ENCODE peak calls at places on chromosomes 3 and 15, in seven cellular contexts. J is breast epithelium, Z is stomach, L is spleen, H is prostate gland, K is vagina, A is HCT116. D is an unnamed sample.

GRCh38 chr3:10594915-10595314 is 89.5 kb upstream of the ATP2B2 start:
- DNase-seq in A (peak), Z (no peak), J (no peak), K (no peak), H (no peak), L (no peak), D (peak)

GRCh38 chr15:68794307-68794706 is 26.4 kb downstream of the ANP32A start:
- DNase-seq in L (no peak), J (no peak), A (no peak), K (no peak), Z (no peak), H (no peak), D (no peak)

GRCh38 chr3:60185161-60185560 is 1066.1 kb downstream of the FHIT start:
- DNase-seq in Z (no peak), H (no peak), K (no peak), L (no peak), A (no peak), J (no peak), D (no peak)

GRCh38 chr3:32288819-32289218 is 50.3 kb downstream of the CMTM8 start:
- DNase-seq in J (no peak), L (no peak), H (no peak), A (no peak), K (no peak), Z (no peak), D (no peak)

GRCh38 chr3:85726241-85726640 is 767.5 kb downstream of the CADM2 start:
- DNase-seq in L (no peak), K (no peak), A (no peak), Z (no peak), J (no peak), H (no peak), D (no peak)

GRCh38 chr3:123281406-123281805 is 79.7 kb downstream of the SEC22A start:
- DNase-seq in A (no peak), Z (no peak), L (no peak), H (no peak), J (no peak), K (no peak), D (no peak)

GRCh38 chr15:90037510-90037860 is 36.4 kb downstream of the ZNF710 start:
- DNase-seq in A (no peak), H (no peak), Z (no peak), L (no peak), J (no peak), K (no peak), D (no peak)

GRCh38 chr3:42052132-42052866 is 38.9 kb upstream of the TRAK1 start:
- DNase-seq in J (no peak), Z (no peak), L (no peak), K (peak), H (no peak), A (no peak), D (no peak)

GRCh38 chr3:85030052-85030451 is 71.3 kb downstream of the CADM2 start:
- DNase-seq in J (no peak), A (no peak), K (no peak), Z (no peak), L (no peak), H (no peak), D (no peak)

GRCh38 chr3:67000006-67000405 is 1.9 kb downstream of the KBTBD8 start:
- DNase-seq in J (no peak), A (no peak), Z (no peak), L (no peak), K (no peak), H (no peak), D (no peak)

GRCh38 chr3:180764481-180764880 is 85.2 kb upstream of the CCDC39 start:
- DNase-seq in H (no peak), K (no peak), J (no peak), A (no peak), Z (no peak), L (no peak), D (no peak)

GRCh38 chr3:180762866-180763265 is 83.6 kb upstream of the CCDC39 start:
- DNase-seq in L (no peak), K (no peak), A (no peak), Z (no peak), H (no peak), J (no peak), D (no peak)
- TF ChIP-seq POLR2A in L (no peak), K (no peak), A (no peak), Z (no peak), H (no peak), J (no peak), D (no peak)

GRCh38 chr15:74844319-74845207 is 1.6 kb upstream of the ULK3 start:
- DNase-seq in H (no peak), L (no peak), A (no peak), J (no peak), K (no peak), Z (no peak), D (no peak)

GRCh38 chr15:74845208-74845568 is 2.2 kb upstream of the ULK3 start:
- DNase-seq in Z (no peak), H (no peak), L (peak), J (no peak), K (no peak), A (no peak), D (no peak)

GRCh38 chr15:74847462-74847861 is 4.5 kb upstream of the ULK3 start:
- DNase-seq in L (no peak), A (no peak), H (no peak), Z (peak), J (no peak), K (no peak), D (no peak)

GRCh38 chr15:74843891-74844299 is 939 bp upstream of the ULK3 start:
- DNase-seq in J (no peak), K (no peak), Z (no peak), H (no peak), A (no peak), L (no peak), D (no peak)

DNA sequence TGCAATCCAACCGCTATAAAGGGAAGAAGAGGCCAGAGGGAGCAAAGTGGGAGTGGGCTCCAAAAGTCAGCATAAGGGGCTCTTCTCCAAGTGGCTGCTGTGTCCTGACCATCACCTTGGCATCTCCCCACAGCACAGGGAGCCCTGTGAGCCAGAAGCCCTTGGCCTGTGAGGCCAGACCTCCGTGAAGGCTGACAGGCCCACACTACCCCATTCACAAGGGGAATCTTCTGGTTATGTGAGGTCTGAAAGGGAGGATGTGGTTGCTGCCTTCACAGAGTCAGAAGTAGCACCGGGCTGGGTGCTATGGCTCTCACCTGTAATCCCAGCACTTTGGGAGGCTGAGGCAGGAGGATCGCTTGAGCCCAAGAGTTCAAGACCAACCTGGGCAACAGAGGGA is 2.6 kb upstream of the ULK3 start:
- DNase-seq in A (no peak), H (no peak), J (no peak), L (no peak), K (no peak), Z (no peak), D (no peak)
- TF ChIP-seq POLR2AphosphoS5 in A (no peak), H (no peak), J (no peak), L (no peak), K (no peak), Z (no peak), D (no peak)

GRCh38 chr15:51878446-51879386 is 49.3 kb downstream of the TMOD3 start:
- DNase-seq in J (no peak), A (no peak), Z (no peak), K (no peak), L (no peak), H (no peak), D (no peak)
- TF ChIP-seq POLR2A in J (no peak), A (no peak), Z (no peak), K (no peak), L (no peak), H (no peak), D (no peak)

DNA sequence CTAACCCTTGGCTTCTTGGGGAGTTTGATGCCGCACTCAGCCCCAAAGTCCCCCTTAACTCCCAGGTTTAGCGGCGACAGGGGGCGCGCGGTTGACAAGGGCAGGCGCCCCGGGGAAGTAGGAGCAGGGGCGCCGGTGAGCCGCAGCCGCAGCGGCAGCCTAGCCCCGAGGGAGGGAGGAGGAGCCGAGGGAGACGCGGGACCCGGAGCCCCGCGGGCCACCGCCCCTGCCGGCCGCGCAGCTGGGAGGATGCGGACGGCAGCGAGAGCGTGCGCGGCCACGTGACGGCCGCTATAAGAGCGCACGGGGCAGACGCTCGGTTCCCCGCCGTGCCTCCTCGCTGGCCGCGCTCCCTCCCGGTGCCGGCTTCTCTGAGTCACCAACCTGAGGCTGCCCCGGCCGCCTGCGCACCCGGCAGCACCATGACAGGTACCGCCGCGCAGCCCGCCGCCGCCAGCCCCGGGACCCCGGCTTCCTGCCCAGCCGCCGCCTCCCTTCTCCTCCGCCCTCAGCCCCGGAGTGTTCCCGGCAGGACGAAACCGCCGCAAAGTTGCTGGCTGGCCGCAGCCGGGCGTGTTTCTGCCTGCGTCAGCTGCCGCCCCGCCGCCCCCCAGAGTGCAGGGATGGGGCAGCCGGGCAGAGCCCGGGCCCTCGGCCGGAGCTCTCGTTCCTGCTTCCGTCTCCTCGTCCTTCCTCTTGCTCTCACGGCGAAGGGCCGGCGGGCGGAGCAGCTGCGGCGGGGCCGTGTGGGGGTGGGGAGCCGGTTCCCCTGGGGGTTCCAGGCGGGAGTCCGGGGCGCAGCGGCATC is at the start of gene GYG1:
- DNase-seq in Z (peak), J (peak), K (no peak), A (peak), L (peak), H (peak), D (peak)
- TF ChIP-seq POLR2AphosphoS5 in Z (peak), J (peak), K (peak), A (peak), L (peak), H (no peak), D (peak)

GRCh38 chr3:149579838-149580542 is 77.8 kb downstream of the WWTR1 start:
- DNase-seq in A (peak), L (no peak), K (no peak), J (no peak), Z (no peak), H (no peak), D (no peak)

GRCh38 chr3:149581248-149581647 is 76.6 kb downstream of the WWTR1 start:
- DNase-seq in L (no peak), J (no peak), K (no peak), H (no peak), A (no peak), Z (no peak), D (no peak)

GRCh38 chr3:149582395-149582794 is 75.4 kb downstream of the WWTR1 start:
- DNase-seq in Z (no peak), L (no peak), A (no peak), K (no peak), H (no peak), J (no peak), D (no peak)

GRCh38 chr3:149584236-149584635 is 73.6 kb downstream of the WWTR1 start:
- DNase-seq in L (no peak), A (no peak), J (no peak), Z (no peak), H (peak), K (no peak), D (no peak)

GRCh38 chr3:149581681-149582349 is 76.0 kb downstream of the WWTR1 start:
- DNase-seq in A (peak), J (peak), Z (no peak), K (no peak), L (no peak), H (peak), D (no peak)
- TF ChIP-seq POLR2A in A (no peak), J (no peak), Z (no peak), K (no peak), L (no peak), H (no peak), D (no peak)

GRCh38 chr3:158775001-158775400 is 26.9 kb upstream of the MFSD1 start:
- DNase-seq in Z (no peak), L (no peak), H (no peak), A (no peak), K (no peak), J (no peak), D (no peak)
- TF ChIP-seq POLR2AphosphoS5 in Z (no peak), L (no peak), H (no peak), A (no peak), K (no peak), J (no peak), D (no peak)